ENCODE peak calls at places on chromosomes 4 and X, in four cellular contexts. Z, B, D and A are unnamed samples.

GRCh38 chr4:6781561-6781960 is 966 bp upstream of the KIAA0232 start:
- DNase-seq in Z (no peak), B (no peak), D (no peak), A (no peak)

GRCh38 chr4:91764085-91764484 is 539.7 kb upstream of the GRID2 start:
- DNase-seq in Z (no peak), B (no peak), D (no peak), A (no peak)

GRCh38 chr4:168674077-168674747 is 177.4 kb downstream of the PALLD start:
- DNase-seq in Z (no peak), B (no peak), D (no peak), A (no peak)

GRCh38 chr4:39025552-39026085 is 6.6 kb downstream of the TMEM156 start:
- DNase-seq in Z (no peak), B (peak; percentile 19), D (no peak), A (no peak)

GRCh38 chr4:165367040-165367439 is 11.8 kb upstream of the CPE start:
- DNase-seq in Z (no peak), B (peak; percentile 77), D (no peak), A (peak; percentile 22)

GRCh38 chr4:90833698-90834097 is 706.5 kb downstream of the CCSER1 start:
- DNase-seq in Z (no peak), B (no peak), D (no peak), A (no peak)

GRCh38 chr4:26826721-26827120 is 33.9 kb upstream of the STIM2 start:
- DNase-seq in Z (no peak), B (no peak), D (no peak), A (no peak)

GRCh38 chrX:113539599-113540356 is 699.1 kb upstream of the AMOT start:
- DNase-seq in Z (no peak), B (no peak), D (no peak), A (no peak)

GRCh38 chr4:79083406-79084010 is 144.3 kb upstream of the PAQR3 start:
- DNase-seq in Z (no peak), B (no peak), D (no peak), A (no peak)

GRCh38 chr4:32106767-32107166 is 1386.6 kb downstream of the PCDH7 start:
- DNase-seq in Z (no peak), B (no peak), D (no peak), A (no peak)

GRCh38 chr4:158209825-158210807 is at the start of gene TMEM144:
- DNase-seq in Z (peak; percentile 45), B (peak; percentile 79), D (peak; percentile 58), A (peak; percentile 89)

GRCh38 chr4:958836-959337 is 14.5 kb downstream of the DGKQ start:
- DNase-seq in Z (no peak), B (no peak), D (no peak), A (no peak)

GRCh38 chr4:129446074-129446473 is 350.1 kb downstream of the C4orf33 start:
- DNase-seq in Z (no peak), B (no peak), D (no peak), A (peak; percentile 36)

GRCh38 chr4:153488006-153488718 is 22.0 kb downstream of the TMEM131L start:
- DNase-seq in Z (no peak), B (no peak), D (no peak), A (no peak)

GRCh38 chr4:156889616-156890594 is 81.7 kb downstream of the PDGFC start:
- DNase-seq in Z (no peak), B (no peak), D (no peak), A (no peak)

GRCh38 chr4:123359449-123360306 is 36.9 kb upstream of the SPRY1 start:
- DNase-seq in Z (no peak), B (no peak), D (no peak), A (no peak)
- TF ChIP-seq TCF7L2 in Z (no peak), B (no peak), D (no peak), A (no peak)

DNA sequence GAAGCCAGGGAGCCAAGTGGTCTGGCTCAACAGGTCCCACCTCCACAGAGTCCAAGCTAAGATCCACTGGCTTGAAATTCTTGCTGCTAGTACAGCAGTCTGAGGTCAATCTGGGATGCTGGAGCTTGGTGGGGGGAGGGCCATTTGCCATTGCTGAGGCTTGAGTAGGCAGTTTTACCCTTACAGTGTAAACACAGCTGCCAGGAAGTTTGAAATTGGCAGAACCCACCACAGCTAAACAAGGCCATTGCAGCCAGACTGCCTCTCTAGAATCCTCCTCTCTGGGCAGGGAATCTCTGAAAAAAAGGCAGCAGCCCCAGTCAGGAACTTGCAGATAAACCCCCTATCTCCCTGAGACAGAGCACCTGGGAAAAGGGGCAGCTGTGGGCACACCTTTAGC is 84.9 kb downstream of the EDA2R start:
- DNase-seq in Z (no peak), B (no peak), D (no peak), A (no peak)
- TF ChIP-seq TCF7L2 in Z (no peak), B (no peak), D (no peak), A (no peak)

GRCh38 chr4:2248044-2248780 is 6.3 kb upstream of the HAUS3 start:
- DNase-seq in Z (no peak), B (no peak), D (no peak), A (no peak)

GRCh38 chr4:2246384-2247127 is 4.6 kb upstream of the HAUS3 start:
- DNase-seq in Z (no peak), B (no peak), D (no peak), A (no peak)

GRCh38 chr4:2248821-2249261 is 6.9 kb upstream of the HAUS3 start:
- DNase-seq in Z (no peak), B (no peak), D (no peak), A (no peak)

GRCh38 chr4:2245787-2246275 is 3.9 kb upstream of the HAUS3 start:
- DNase-seq in Z (no peak), B (no peak), D (no peak), A (no peak)

DNA sequence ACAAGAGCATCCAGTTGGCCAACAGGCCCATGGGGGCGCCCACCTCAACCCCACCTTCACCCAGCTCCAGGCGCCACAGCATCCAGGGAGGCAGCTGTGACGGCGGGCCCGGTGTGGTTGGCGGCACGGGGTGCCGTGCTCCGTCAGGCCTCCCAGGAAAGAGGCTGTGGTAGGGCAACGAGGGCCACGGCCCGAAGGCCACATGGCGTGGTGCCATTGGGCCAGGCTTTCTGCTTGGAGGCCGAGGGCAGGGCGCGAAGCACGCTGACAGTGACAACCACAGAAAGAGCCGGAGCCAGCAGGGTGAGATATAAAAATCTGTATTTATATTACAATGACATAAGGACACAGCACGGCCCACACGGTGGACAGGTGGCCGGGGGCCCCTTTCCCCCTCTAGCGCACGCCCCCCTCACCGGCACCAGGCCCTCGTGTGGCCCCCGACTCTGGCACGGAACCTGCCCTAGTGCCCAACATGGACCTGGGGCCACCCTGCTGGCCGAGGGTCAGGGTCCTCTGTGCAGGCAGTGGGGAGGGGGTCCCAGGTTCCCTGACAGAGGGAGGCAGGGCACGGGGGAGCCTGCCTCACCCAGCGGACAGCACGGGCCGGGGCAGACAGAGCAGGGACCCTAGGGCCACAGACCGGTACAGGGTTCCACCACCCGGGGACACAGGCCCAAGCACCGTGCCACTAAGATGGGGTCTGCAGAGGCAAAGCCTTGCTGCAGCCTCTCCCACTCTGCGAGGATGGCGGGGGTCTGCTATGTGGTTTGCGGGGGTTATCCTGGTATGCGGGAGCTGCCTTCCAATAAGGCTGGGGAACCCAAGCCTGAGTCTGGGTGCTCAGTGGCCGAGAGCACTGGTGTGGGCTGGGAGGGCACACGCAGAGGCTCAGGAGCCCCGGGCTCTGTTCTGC is 5.5 kb upstream of the HAUS3 start:
- DNase-seq in Z (no peak), B (no peak), D (no peak), A (no peak)
- TF ChIP-seq TCF7L2 in Z (no peak), B (no peak), D (no peak), A (no peak)

DNA sequence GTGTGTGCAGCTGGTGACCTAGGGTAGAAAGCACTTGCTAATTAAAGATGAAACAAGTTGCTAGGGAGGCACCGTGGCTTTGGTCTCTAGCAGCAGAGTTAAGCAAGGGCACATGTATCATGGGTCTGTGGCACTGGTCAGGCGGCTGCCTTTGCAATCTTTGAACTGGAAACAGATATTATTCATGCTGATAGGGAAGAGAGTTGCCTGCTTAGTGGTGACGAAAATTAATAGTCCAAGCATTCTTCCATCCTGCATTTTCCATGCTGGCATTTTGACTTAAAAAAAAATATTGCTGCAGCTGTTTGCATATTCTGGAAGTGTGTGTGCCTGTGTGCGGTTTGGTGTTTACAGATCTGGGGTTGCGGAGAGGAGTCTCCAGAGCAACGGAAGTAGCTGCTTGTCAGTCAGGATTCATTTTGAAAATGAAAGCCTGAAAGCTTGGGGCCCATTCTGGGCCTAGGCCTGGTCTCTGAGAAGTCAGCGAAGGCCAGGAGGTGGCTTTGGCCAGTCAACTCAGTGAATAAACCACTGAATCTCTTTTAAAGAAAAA is 2.3 kb upstream of the SOWAHD start:
- DNase-seq in Z (no peak), B (peak; percentile 14), D (no peak), A (no peak)
- TF ChIP-seq TCF7L2 in Z (no peak), B (no peak), D (no peak), A (no peak)

DNA sequence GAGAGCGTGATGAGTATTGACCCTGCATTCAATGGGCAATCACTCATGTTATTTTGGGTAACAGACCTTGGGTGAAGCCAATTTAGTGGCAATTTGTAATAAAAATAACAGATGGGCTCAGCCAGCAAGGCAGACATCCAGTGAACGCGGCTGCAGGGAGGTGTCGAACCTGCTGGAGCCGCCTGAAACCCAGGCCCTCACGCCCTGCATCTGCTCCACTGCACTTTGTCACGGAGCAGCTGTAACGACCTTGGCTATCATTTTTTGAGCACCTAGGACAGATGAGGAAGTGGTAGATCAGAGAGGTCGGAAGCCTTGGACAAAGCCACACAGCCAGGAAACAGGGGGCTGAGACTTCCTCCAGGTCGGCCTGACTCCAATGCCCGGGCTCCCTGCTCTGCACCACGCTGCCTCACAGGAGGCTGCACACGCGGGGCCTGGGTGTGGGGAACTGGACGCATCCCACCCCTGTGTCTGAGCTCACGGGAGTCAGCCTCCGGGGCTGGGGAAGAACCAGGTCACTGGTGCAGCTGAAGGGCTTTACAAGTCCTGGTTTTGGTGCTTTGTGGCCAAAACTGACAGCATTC is 19.4 kb downstream of the HMX1 start:
- DNase-seq in Z (no peak), B (no peak), D (no peak), A (no peak)
- TF ChIP-seq TCF7L2 in Z (no peak), B (no peak), D (no peak), A (no peak)